ENCODE peak calls at places on chromosome 16, in eight cellular contexts. F is amniotic stem cell, Y is A172, H is NCI-H1436, O is GM23338, S is KG1, M is right lobe of liver, R is NT2/D1. K is an unnamed sample.

GRCh38 chr16:81717662-81718189 is 61.4 kb upstream of the PLCG2 start:
- DNase-seq in Y (peak), F (no peak), M (no peak), H (no peak), R (no peak), O (no peak), S (no peak), K (no peak)

GRCh38 chr16:66801320-66802105 is at the start of gene TERB1:
- DNase-seq in O (peak), Y (no peak), R (no peak), F (no peak), S (no peak), M (no peak), H (no peak), K (no peak)

GRCh38 chr16:31071861-31072260 is 2.2 kb downstream of the ZNF668 start:
- DNase-seq in O (no peak), H (no peak), Y (peak), M (no peak), R (no peak), S (no peak), F (no peak), K (peak)

GRCh38 chr16:58501242-58502131 is 1.5 kb downstream of the NDRG4 start:
- DNase-seq in S (no peak), M (no peak), F (no peak), R (no peak), O (peak), H (peak), Y (no peak), K (peak)

GRCh38 chr16:73068546-73069401 is 20.8 kb upstream of the ZFHX3 start:
- DNase-seq in Y (peak), F (peak), S (no peak), H (peak), O (no peak), R (no peak), M (no peak), K (no peak)

GRCh38 chr16:84836967-84837366 is 17.2 kb downstream of the CRISPLD2 start:
- DNase-seq in Y (no peak), S (no peak), F (no peak), M (no peak), H (no peak), R (no peak), O (no peak), K (no peak)

GRCh38 chr16:55965099-55965498 is 89.9 kb upstream of the CES5A start:
- DNase-seq in F (no peak), H (no peak), O (no peak), R (no peak), Y (no peak), S (no peak), M (no peak), K (no peak)

GRCh38 chr16:787978-788398 is at the start of gene RPUSD1:
- DNase-seq in H (no peak), M (no peak), S (no peak), O (peak), R (no peak), F (no peak), Y (no peak), K (no peak)

GRCh38 chr16:23482778-23483177 is 27.5 kb downstream of the GGA2 start:
- DNase-seq in M (no peak), F (no peak), S (no peak), R (no peak), Y (no peak), O (no peak), H (no peak), K (no peak)

GRCh38 chr16:81315271-81316175 is 761 bp downstream of the GAN start:
- DNase-seq in O (peak), M (peak), R (no peak), Y (no peak), F (no peak), H (no peak), S (peak), K (no peak)

GRCh38 chr16:56370185-56370584 is 55.2 kb downstream of the AMFR start:
- DNase-seq in M (no peak), R (no peak), O (no peak), F (no peak), Y (no peak), H (no peak), S (no peak), K (no peak)

K was measured in NCI-H2081.